ENCODE peak calls at places on chromosomes 1 and 21, in four cellular contexts. One of them, this sample, is unnamed.

GRCh38 chr1:912740-913301 is 10.9 kb upstream of the SAMD11 start:
- DNase-seq in mesendoderm: peak; percentile 54
- DNase-seq in activated gamma-delta T cell treated with Interleukin-2 at 50 U/mL for 16 hours: peak; percentile 3
- DNase-seq in esophagus squamous epithelium: no peak
- DNase-seq in this sample: peak; percentile 61

GRCh38 chr1:108661030-108661609 is at the start of gene HENMT1:
- DNase-seq in esophagus squamous epithelium: no peak
- DNase-seq in mesendoderm: peak; percentile 82
- DNase-seq in activated gamma-delta T cell treated with Interleukin-2 at 50 U/mL for 16 hours: peak; percentile 74
- DNase-seq in this sample: peak; percentile 85

GRCh38 chr1:205416326-205416725 is 5.5 kb downstream of the LEMD1 start:
- DNase-seq in activated gamma-delta T cell treated with Interleukin-2 at 50 U/mL for 16 hours: no peak
- DNase-seq in mesendoderm: no peak
- DNase-seq in esophagus squamous epithelium: no peak
- DNase-seq in this sample: no peak

GRCh38 chr1:165328136-165328535 is 28.4 kb downstream of the LMX1A start:
- DNase-seq in activated gamma-delta T cell treated with Interleukin-2 at 50 U/mL for 16 hours: no peak
- DNase-seq in mesendoderm: no peak
- DNase-seq in esophagus squamous epithelium: no peak
- DNase-seq in this sample: no peak

GRCh38 chr1:230753586-230754251 is 6.5 kb downstream of the CAPN9 start:
- DNase-seq in mesendoderm: peak; percentile 97
- DNase-seq in esophagus squamous epithelium: no peak
- DNase-seq in activated gamma-delta T cell treated with Interleukin-2 at 50 U/mL for 16 hours: no peak
- DNase-seq in this sample: peak; percentile 52

GRCh38 chr21:31397515-31397926 is 53.5 kb upstream of the TIAM1 start:
- DNase-seq in esophagus squamous epithelium: no peak
- DNase-seq in activated gamma-delta T cell treated with Interleukin-2 at 50 U/mL for 16 hours: no peak
- DNase-seq in mesendoderm: no peak
- DNase-seq in this sample: no peak

GRCh38 chr1:221631551-221631950 is 110.3 kb downstream of the DUSP10 start:
- DNase-seq in activated gamma-delta T cell treated with Interleukin-2 at 50 U/mL for 16 hours: no peak
- DNase-seq in mesendoderm: peak; percentile 23
- DNase-seq in esophagus squamous epithelium: no peak
- DNase-seq in this sample: no peak

GRCh38 chr1:67575861-67576260 is 109.1 kb upstream of the GADD45A start:
- DNase-seq in mesendoderm: no peak
- DNase-seq in esophagus squamous epithelium: no peak
- DNase-seq in activated gamma-delta T cell treated with Interleukin-2 at 50 U/mL for 16 hours: no peak
- DNase-seq in this sample: no peak

GRCh38 chr1:160576430-160576829 is 2.9 kb downstream of the CD84 start:
- DNase-seq in esophagus squamous epithelium: no peak
- DNase-seq in activated gamma-delta T cell treated with Interleukin-2 at 50 U/mL for 16 hours: peak; percentile 12
- DNase-seq in mesendoderm: no peak
- DNase-seq in this sample: no peak

GRCh38 chr1:111699268-111699667 is 39.9 kb downstream of the INKA2 start:
- DNase-seq in activated gamma-delta T cell treated with Interleukin-2 at 50 U/mL for 16 hours: no peak
- DNase-seq in mesendoderm: no peak
- DNase-seq in esophagus squamous epithelium: no peak
- DNase-seq in this sample: no peak

GRCh38 chr1:114009393-114009792 is 30.1 kb downstream of the OLFML3 start:
- DNase-seq in activated gamma-delta T cell treated with Interleukin-2 at 50 U/mL for 16 hours: no peak
- DNase-seq in esophagus squamous epithelium: no peak
- DNase-seq in mesendoderm: no peak
- DNase-seq in this sample: no peak

GRCh38 chr21:44078411-44078981 is 28.7 kb upstream of the PWP2 start:
- DNase-seq in activated gamma-delta T cell treated with Interleukin-2 at 50 U/mL for 16 hours: no peak
- DNase-seq in mesendoderm: peak; percentile 14
- DNase-seq in esophagus squamous epithelium: no peak
- DNase-seq in this sample: no peak

GRCh38 chr21:22076471-22076870 is 1078.3 kb downstream of the NCAM2 start:
- DNase-seq in activated gamma-delta T cell treated with Interleukin-2 at 50 U/mL for 16 hours: no peak
- DNase-seq in mesendoderm: no peak
- DNase-seq in esophagus squamous epithelium: no peak
- DNase-seq in this sample: no peak

GRCh38 chr1:159936284-159936904 is 9.0 kb downstream of the IGSF9 start:
- DNase-seq in mesendoderm: peak; percentile 77
- DNase-seq in esophagus squamous epithelium: no peak
- DNase-seq in activated gamma-delta T cell treated with Interleukin-2 at 50 U/mL for 16 hours: peak; percentile 82
- DNase-seq in this sample: peak; percentile 66

GRCh38 chr1:156490401-156491032 is 10.1 kb downstream of the MEF2D start:
- DNase-seq in mesendoderm: peak; percentile 72
- DNase-seq in esophagus squamous epithelium: no peak
- DNase-seq in activated gamma-delta T cell treated with Interleukin-2 at 50 U/mL for 16 hours: no peak
- DNase-seq in this sample: peak; percentile 79

GRCh38 chr1:32128479-32128878 is 20.6 kb downstream of the KPNA6 start:
- DNase-seq in esophagus squamous epithelium: no peak
- DNase-seq in activated gamma-delta T cell treated with Interleukin-2 at 50 U/mL for 16 hours: no peak
- DNase-seq in mesendoderm: no peak
- DNase-seq in this sample: no peak